ENCODE peak calls at places on chromosomes 5 and 9, in four cellular contexts. R, J, W and V are unnamed samples.
A peak's percentile ranks its signal among the peaks of the same experiment; 100 is the strongest.

GRCh38 chr5:80834710-80835109 is 125.5 kb upstream of the RASGRF2 start:
- DNase-seq in R (no peak), J (no peak), W (no peak), V (no peak)

GRCh38 chr5:40626834-40627233 is 52.9 kb upstream of the PTGER4 start:
- DNase-seq in R (no peak), J (no peak), W (no peak), V (peak; percentile 62)

GRCh38 chr9:76649894-76650293 is 114.3 kb upstream of the PCA3 start:
- DNase-seq in R (no peak), J (no peak), W (no peak), V (no peak)

GRCh38 chr5:142143878-142144277 is 35.3 kb downstream of the NDFIP1 start:
- DNase-seq in R (no peak), J (no peak), W (peak; percentile 37), V (peak; percentile 56)

GRCh38 chr9:90900130-90900529 is 98.5 kb downstream of the SYK start:
- DNase-seq in R (no peak), J (no peak), W (peak; percentile 57), V (peak; percentile 60)

GRCh38 chr5:38446029-38446522 is 110.4 kb downstream of the LIFR start:
- DNase-seq in R (no peak), J (no peak), W (no peak), V (no peak)

GRCh38 chr5:651296-652022 is 39.3 kb downstream of the CEP72 start:
- DNase-seq in R (no peak), J (no peak), W (no peak), V (peak; percentile 26)

GRCh38 chr9:84301851-84302250 is 38.7 kb downstream of the SLC28A3 start:
- DNase-seq in R (no peak), J (peak; percentile 31), W (no peak), V (no peak)

GRCh38 chr5:147487031-147487750 is 22.7 kb downstream of the DPYSL3 start:
- DNase-seq in R (no peak), J (no peak), W (no peak), V (no peak)

GRCh38 chr9:80964374-80964773 is 725.0 kb downstream of the TLE1 start:
- DNase-seq in R (no peak), J (no peak), W (no peak), V (peak; percentile 72)

GRCh38 chr5:31939151-31939550 is 235.0 kb downstream of the GOLPH3 start:
- DNase-seq in R (no peak), J (no peak), W (no peak), V (no peak)

GRCh38 chr9:135246248-135247173 is 159.0 kb downstream of the OLFM1 start:
- DNase-seq in R (no peak), J (no peak), W (no peak), V (no peak)

GRCh38 chr9:98570055-98570454 is 138.7 kb downstream of the GABBR2 start:
- DNase-seq in R (no peak), J (no peak), W (no peak), V (no peak)

GRCh38 chr5:127650022-127650421 is 1.1 kb downstream of the CTXN3 start:
- DNase-seq in R (no peak), J (no peak), W (peak; percentile 6), V (peak; percentile 40)

GRCh38 chr5:76691470-76692273 is 24.3 kb upstream of the F2R start:
- DNase-seq in R (no peak), J (no peak), W (peak; percentile 53), V (peak; percentile 77)